ENCODE peak calls at places on chromosomes 6 and 20, in four cellular contexts. E is stomach; W is T-cell; T is activated effector memory CD4-positive, alpha-beta T cell treated with Interleukin-2 at 50 U/mL for 16 hours. Z is an unnamed sample.

GRCh38 chr6:42316981-42317380 is 99.3 kb upstream of the MRPS10 start:
- DNase-seq in E (no peak), W (no peak), T (no peak), Z (peak)

GRCh38 chr20:11810316-11811130 is 107.2 kb upstream of the BTBD3 start:
- DNase-seq in E (no peak), W (no peak), T (no peak), Z (no peak)

GRCh38 chr6:29791786-29792122 is 35.9 kb upstream of the HLA-G start:
- DNase-seq in E (no peak), W (no peak), T (no peak), Z (no peak)

GRCh38 chr20:44552950-44553908 is 29.1 kb upstream of the PKIG start:
- DNase-seq in E (no peak), W (no peak), T (no peak), Z (no peak)

GRCh38 chr6:33958208-33958862 is 154.5 kb upstream of the MLN start:
- DNase-seq in E (no peak), W (no peak), T (no peak), Z (no peak)

GRCh38 chr6:106972500-106972899 is 2.0 kb downstream of the CD24 start:
- DNase-seq in E (peak), W (no peak), T (no peak), Z (no peak)

GRCh38 chr20:542777-543368 is 717 bp downstream of the CSNK2A1 start:
- DNase-seq in E (peak), W (no peak), T (no peak), Z (no peak)

GRCh38 chr6:145278163-145278807 is 457.0 kb downstream of the EPM2A start:
- DNase-seq in E (no peak), W (no peak), T (no peak), Z (no peak)

GRCh38 chr6:159897603-159898002 is 6.8 kb downstream of the MAS1 start:
- DNase-seq in E (no peak), W (no peak), T (no peak), Z (no peak)

GRCh38 chr20:63091901-63092659 is 85.3 kb upstream of the BHLHE23 start:
- DNase-seq in E (no peak), W (no peak), T (no peak), Z (no peak)

GRCh38 chr20:50317644-50318043 is 127.0 kb downstream of the CEBPB start:
- DNase-seq in E (no peak), W (no peak), T (no peak), Z (no peak)

GRCh38 chr6:158283304-158284005 is 28.8 kb upstream of the TULP4 start:
- DNase-seq in E (no peak), W (no peak), T (no peak), Z (no peak)

GRCh38 chr6:141056945-141057635 is 1075.6 kb upstream of the GJE1 start:
- DNase-seq in E (no peak), W (no peak), T (no peak), Z (no peak)

GRCh38 chr6:96702626-96703025 is 134.7 kb downstream of the GPR63 start:
- DNase-seq in E (no peak), W (no peak), T (no peak), Z (no peak)

GRCh38 chr6:21997414-21998037 is 299.3 kb downstream of the PRL start:
- DNase-seq in E (no peak), W (no peak), T (no peak), Z (no peak)

GRCh38 chr6:21915707-21916399 is 322.3 kb downstream of the SOX4 start:
- DNase-seq in E (no peak), W (no peak), T (no peak), Z (no peak)

GRCh38 chr20:19973920-19974620 is 43.1 kb upstream of the NAA20 start:
- DNase-seq in E (peak), W (no peak), T (no peak), Z (peak)

GRCh38 chr6:11805259-11806053 is 26.9 kb upstream of the ADTRP start:
- DNase-seq in E (no peak), W (no peak), T (no peak), Z (no peak)

GRCh38 chr20:31565699-31566331 is 39.3 kb upstream of the ID1 start:
- DNase-seq in E (no peak), W (no peak), T (no peak), Z (no peak)

GRCh38 chr6:105282801-105283585 is 103.2 kb upstream of the POPDC3 start:
- DNase-seq in E (no peak), W (no peak), T (no peak), Z (no peak)

GRCh38 chr20:11329271-11329670 is 588.4 kb upstream of the BTBD3 start:
- DNase-seq in E (no peak), W (no peak), T (no peak), Z (no peak)

GRCh38 chr6:157433678-157434081 is 52.7 kb downstream of the ZDHHC14 start:
- DNase-seq in E (no peak), W (no peak), T (no peak), Z (no peak)

GRCh38 chr6:24926192-24926591 is 9.6 kb downstream of the RIPOR2 start:
- DNase-seq in E (no peak), W (no peak), T (no peak), Z (no peak)

GRCh38 chr6:121890307-121890910 is 455.0 kb downstream of the GJA1 start:
- DNase-seq in E (no peak), W (no peak), T (no peak), Z (no peak)

GRCh38 chr20:32930181-32930580 is 71.5 kb downstream of the EFCAB8 start:
- DNase-seq in E (no peak), W (no peak), T (no peak), Z (no peak)